ENCODE peak calls at places on chromosomes 12 and 14, in six cellular contexts. W is A549, M is HFF-Myc, R is H7, C is fibroblast of the aortic adventitia, J is GM23248. I is an unnamed sample.

GRCh38 chr12:96907681-96908163 is 665 bp downstream of the NEDD1 start:
- DNase-seq in J (peak), W (peak), C (peak), R (peak), M (no peak), I (peak)

GRCh38 chr14:103828315-103828967 is 18.9 kb downstream of the PPP1R13B start:
- DNase-seq in R (no peak), W (no peak), J (peak), M (no peak), C (peak), I (no peak)

GRCh38 chr14:60724080-60724618 is at the start of gene SIX4:
- DNase-seq in C (peak), M (peak), R (peak), J (peak), W (peak), I (peak)

GRCh38 chr12:106078358-106079025 is 60.3 kb downstream of the NUAK1 start:
- DNase-seq in C (peak), R (no peak), J (peak), W (peak), M (no peak), I (peak)

GRCh38 chr14:71206766-71207371 is 299.6 kb downstream of the PCNX1 start:
- DNase-seq in J (peak), M (peak), W (peak), R (no peak), C (peak), I (peak)

GRCh38 chr12:106584104-106585064 is 1.6 kb downstream of the RFX4 start:
- DNase-seq in J (no peak), C (no peak), R (peak), M (no peak), W (peak), I (no peak)

GRCh38 chr12:106682594-106683234 is 91.8 kb upstream of the RIC8B start:
- DNase-seq in W (peak), M (no peak), R (no peak), J (peak), C (peak), I (peak)

GRCh38 chr12:52050116-52050770 is 999 bp upstream of the NR4A1 start:
- DNase-seq in M (no peak), J (no peak), R (peak), C (peak), W (no peak), I (no peak)

GRCh38 chr14:58626441-58626840 is 11.3 kb upstream of the DACT1 start:
- DNase-seq in M (peak), C (peak), J (peak), W (no peak), R (no peak), I (no peak)

GRCh38 chr14:64796369-64796768 is 83.3 kb downstream of the SPTB start:
- DNase-seq in W (no peak), C (no peak), J (no peak), M (no peak), R (no peak), I (no peak)

GRCh38 chr12:124147030-124147429 is 147.9 kb upstream of the RFLNA start:
- DNase-seq in R (no peak), J (no peak), W (no peak), M (no peak), C (no peak), I (no peak)

GRCh38 chr14:67396381-67396965 is 15.5 kb downstream of the PLEK2 start:
- DNase-seq in W (no peak), R (no peak), C (peak), M (no peak), J (peak), I (no peak)

GRCh38 chr12:94534761-94535613 is 75.3 kb upstream of the CEP83 start:
- DNase-seq in J (no peak), R (peak), M (no peak), W (no peak), C (no peak), I (no peak)

GRCh38 chr12:32116897-32117296 is 10.2 kb downstream of the BICD1 start:
- DNase-seq in J (peak), W (no peak), C (peak), M (no peak), R (no peak), I (peak)

GRCh38 chr14:32940066-32940651 is 1.5 kb downstream of the NPAS3 start:
- DNase-seq in R (peak), W (no peak), J (peak), C (peak), M (no peak), I (no peak)

GRCh38 chr12:46357438-46358324 is 14.9 kb downstream of the SLC38A2 start:
- DNase-seq in R (no peak), J (peak), M (peak), W (peak), C (peak), I (peak)

GRCh38 chr14:92653162-92653651 is 95.2 kb downstream of the LGMN start:
- DNase-seq in M (no peak), R (no peak), J (no peak), C (no peak), W (no peak), I (no peak)

GRCh38 chr14:58533417-58533816 is 104.3 kb upstream of the DACT1 start:
- DNase-seq in C (peak), W (no peak), R (no peak), M (peak), J (peak), I (no peak)

GRCh38 chr14:72906879-72907278 is 13.0 kb upstream of the DPF3 start:
- DNase-seq in M (no peak), C (no peak), R (no peak), W (no peak), J (peak), I (no peak)

GRCh38 chr14:100304825-100305445 is 1.3 kb downstream of the SLC25A29 start:
- DNase-seq in M (no peak), C (peak), J (peak), R (peak), W (peak), I (peak)

GRCh38 chr14:54737132-54737711 is 165.4 kb downstream of the GCH1 start:
- DNase-seq in M (peak), J (peak), C (peak), R (no peak), W (no peak), I (peak)

GRCh38 chr12:54404061-54405004 is 14.7 kb downstream of the ITGA5 start:
- DNase-seq in C (peak), M (no peak), W (peak), R (peak), J (peak), I (peak)

GRCh38 chr14:90396342-90397339 is at the start of gene CALM1:
- DNase-seq in J (peak), M (peak), C (peak), R (peak), W (peak), I (peak)

GRCh38 chr14:80607430-80608200 is 333.9 kb downstream of the CEP128 start:
- DNase-seq in R (no peak), W (no peak), C (peak), M (no peak), J (no peak), I (peak)

GRCh38 chr12:113347-113746 is 46.8 kb downstream of the IQSEC3 start:
- DNase-seq in J (no peak), M (no peak), R (no peak), C (no peak), W (no peak), I (no peak)

GRCh38 chr12:51759175-51759574 is 89.3 kb downstream of the FIGNL2 start:
- DNase-seq in W (no peak), M (no peak), R (no peak), C (peak), J (peak), I (peak)

GRCh38 chr12:67287311-67287710 is 18.2 kb downstream of the CAND1 start:
- DNase-seq in M (no peak), C (no peak), R (no peak), J (no peak), W (no peak), I (no peak)

GRCh38 chr14:91405241-91405721 is 12.3 kb downstream of the CCDC88C start:
- DNase-seq in J (no peak), R (no peak), M (no peak), C (no peak), W (no peak), I (no peak)

GRCh38 chr12:129607756-129608155 is 296.1 kb downstream of the TMEM132D start:
- DNase-seq in C (no peak), W (no peak), R (no peak), J (no peak), M (no peak), I (no peak)

GRCh38 chr12:2853626-2854025 is 3.2 kb downstream of the TEX52 start:
- DNase-seq in W (peak), R (peak), M (peak), C (peak), J (peak), I (peak)

GRCh38 chr14:99522025-99522401 is 40.8 kb downstream of the CCNK start:
- DNase-seq in C (no peak), J (no peak), W (no peak), R (no peak), M (no peak), I (no peak)

GRCh38 chr12:1838223-1838993 is 18.0 kb downstream of the LRTM2 start:
- DNase-seq in M (no peak), R (peak), W (no peak), C (no peak), J (no peak), I (no peak)

GRCh38 chr12:6554990-6555691 is 701 bp downstream of the IFFO1 start:
- DNase-seq in M (no peak), C (no peak), J (peak), W (no peak), R (peak), I (no peak)

GRCh38 chr12:13595536-13596450 is 385.6 kb downstream of the GRIN2B start:
- DNase-seq in J (no peak), R (no peak), C (no peak), W (no peak), M (no peak), I (peak)

GRCh38 chr12:15691372-15691771 is 97.8 kb downstream of the EPS8 start:
- DNase-seq in R (no peak), J (no peak), M (no peak), W (no peak), C (no peak), I (no peak)

GRCh38 chr12:15688838-15689237 is 100.3 kb downstream of the EPS8 start:
- DNase-seq in M (no peak), J (no peak), R (no peak), W (no peak), C (no peak), I (no peak)

GRCh38 chr12:15688202-15688736 is 100.9 kb downstream of the EPS8 start:
- DNase-seq in J (no peak), W (peak), R (no peak), M (no peak), C (no peak), I (no peak)

GRCh38 chr12:15690320-15690719 is 98.9 kb downstream of the EPS8 start:
- DNase-seq in M (no peak), J (no peak), R (no peak), W (no peak), C (no peak), I (no peak)

GRCh38 chr12:15689751-15690191 is 99.4 kb downstream of the EPS8 start:
- DNase-seq in R (no peak), M (no peak), W (peak), J (no peak), C (no peak), I (peak)
- H3K4me3 ChIP-seq in R (no peak), M (no peak), W (peak), J (no peak), C (no peak), I (no peak)

DNA sequence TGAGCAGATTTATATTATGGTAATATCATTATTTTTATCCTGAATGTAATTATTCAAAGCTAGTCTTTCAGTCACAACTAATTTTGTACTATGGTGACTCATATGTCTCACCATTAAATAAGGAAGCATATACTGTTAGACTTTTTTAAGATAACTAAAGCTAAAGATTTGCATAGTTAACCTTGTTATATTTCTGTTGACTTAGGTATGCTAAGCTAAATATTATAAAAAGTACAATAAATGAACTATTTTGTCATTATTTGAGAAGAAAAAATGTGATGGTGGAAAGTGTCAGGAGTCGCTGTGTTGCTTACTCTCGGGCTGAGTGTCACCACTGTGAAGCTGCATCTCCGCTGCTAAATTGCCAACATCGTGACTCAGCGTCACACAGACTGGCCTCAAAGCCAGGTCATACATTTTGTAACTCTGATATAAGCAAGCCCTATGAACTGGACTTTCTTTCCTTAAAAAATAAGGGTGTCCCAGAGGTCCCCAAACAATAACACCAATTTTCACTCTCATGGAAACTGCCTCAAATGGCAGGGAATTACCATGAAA is 69.0 kb upstream of the SSTR1 start:
- DNase-seq in M (no peak), R (no peak), W (peak), J (peak), C (no peak), I (no peak)
- H3K4me3 ChIP-seq in M (no peak), R (no peak), W (no peak), J (no peak), C (no peak), I (no peak)

DNA sequence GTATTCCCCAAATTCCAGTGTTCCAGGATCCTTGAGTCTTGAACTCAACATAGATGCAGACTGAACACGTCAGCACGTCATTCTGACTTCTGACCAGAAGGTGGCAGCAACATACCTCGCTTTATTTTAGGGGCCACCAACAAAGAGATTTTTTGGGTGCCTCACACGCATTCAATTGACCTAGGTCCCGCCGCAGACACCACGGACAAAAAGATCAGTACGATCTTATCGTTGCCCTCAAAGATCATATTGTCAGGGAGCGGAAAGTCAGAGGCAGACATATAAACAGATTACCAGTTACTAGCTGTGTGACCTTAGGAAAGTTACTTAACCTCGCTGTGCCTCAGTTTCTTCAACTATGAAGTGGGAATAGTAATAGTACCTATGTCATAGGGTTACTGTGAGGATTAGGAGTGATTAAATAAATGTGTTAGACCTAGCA is 6.5 kb upstream of the PRPH start:
- DNase-seq in C (peak), W (peak), M (no peak), R (peak), J (peak), I (peak)
- H3K4me3 ChIP-seq in C (no peak), W (no peak), M (no peak), R (no peak), J (no peak), I (no peak)

DNA sequence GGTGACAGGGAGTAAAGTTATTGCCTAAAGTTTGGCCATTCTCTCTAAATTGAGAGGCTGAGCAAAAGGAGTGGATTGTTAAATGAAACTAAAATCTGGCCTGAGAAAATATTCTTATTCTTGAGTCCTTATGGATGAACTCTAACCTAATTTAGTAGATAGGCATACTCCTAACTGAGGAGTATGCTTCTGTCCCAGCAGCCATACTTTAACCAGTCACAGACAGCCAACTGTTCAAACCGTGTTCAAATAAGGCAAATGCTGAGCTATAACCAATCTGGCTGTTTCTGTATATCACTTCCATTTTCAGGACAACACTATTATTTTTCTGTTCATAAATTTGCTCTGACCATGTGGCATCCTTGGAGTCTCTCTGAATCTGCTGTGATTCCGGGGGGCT is 75.9 kb upstream of the RERGL start:
- DNase-seq in M (no peak), J (no peak), W (no peak), C (no peak), R (no peak), I (no peak)
- H3K4me3 ChIP-seq in M (no peak), J (peak), W (no peak), C (no peak), R (no peak), I (no peak)

GRCh38 chr12:27608890-27609289 is 84.9 kb downstream of the PPFIBP1 start:
- DNase-seq in R (no peak), C (no peak), J (no peak), W (no peak), M (no peak), I (no peak)
- H3K4me3 ChIP-seq in R (no peak), C (peak), J (peak), W (no peak), M (no peak), I (no peak)

GRCh38 chr14:94389731-94390371 is 1.4 kb upstream of the SERPINA1 start:
- DNase-seq in M (no peak), R (peak), W (no peak), J (no peak), C (no peak), I (no peak)
- H3K4me3 ChIP-seq in M (no peak), R (no peak), W (no peak), J (no peak), C (no peak), I (no peak)

GRCh38 chr14:51501746-51502145 is 150.0 kb upstream of the FRMD6 start:
- DNase-seq in C (no peak), R (no peak), J (no peak), M (no peak), W (no peak), I (no peak)

GRCh38 chr14:51495319-51495718 is 156.4 kb upstream of the FRMD6 start:
- DNase-seq in R (no peak), C (no peak), M (no peak), W (no peak), J (peak), I (peak)

GRCh38 chr14:51500776-51501175 is 150.9 kb upstream of the FRMD6 start:
- DNase-seq in C (no peak), J (no peak), W (no peak), M (no peak), R (no peak), I (no peak)

GRCh38 chr14:51498411-51499227 is 153.1 kb upstream of the FRMD6 start:
- DNase-seq in J (peak), R (no peak), M (no peak), C (peak), W (no peak), I (peak)
- H3K4me3 ChIP-seq in J (no peak), R (no peak), M (no peak), C (no peak), W (no peak), I (no peak)

DNA sequence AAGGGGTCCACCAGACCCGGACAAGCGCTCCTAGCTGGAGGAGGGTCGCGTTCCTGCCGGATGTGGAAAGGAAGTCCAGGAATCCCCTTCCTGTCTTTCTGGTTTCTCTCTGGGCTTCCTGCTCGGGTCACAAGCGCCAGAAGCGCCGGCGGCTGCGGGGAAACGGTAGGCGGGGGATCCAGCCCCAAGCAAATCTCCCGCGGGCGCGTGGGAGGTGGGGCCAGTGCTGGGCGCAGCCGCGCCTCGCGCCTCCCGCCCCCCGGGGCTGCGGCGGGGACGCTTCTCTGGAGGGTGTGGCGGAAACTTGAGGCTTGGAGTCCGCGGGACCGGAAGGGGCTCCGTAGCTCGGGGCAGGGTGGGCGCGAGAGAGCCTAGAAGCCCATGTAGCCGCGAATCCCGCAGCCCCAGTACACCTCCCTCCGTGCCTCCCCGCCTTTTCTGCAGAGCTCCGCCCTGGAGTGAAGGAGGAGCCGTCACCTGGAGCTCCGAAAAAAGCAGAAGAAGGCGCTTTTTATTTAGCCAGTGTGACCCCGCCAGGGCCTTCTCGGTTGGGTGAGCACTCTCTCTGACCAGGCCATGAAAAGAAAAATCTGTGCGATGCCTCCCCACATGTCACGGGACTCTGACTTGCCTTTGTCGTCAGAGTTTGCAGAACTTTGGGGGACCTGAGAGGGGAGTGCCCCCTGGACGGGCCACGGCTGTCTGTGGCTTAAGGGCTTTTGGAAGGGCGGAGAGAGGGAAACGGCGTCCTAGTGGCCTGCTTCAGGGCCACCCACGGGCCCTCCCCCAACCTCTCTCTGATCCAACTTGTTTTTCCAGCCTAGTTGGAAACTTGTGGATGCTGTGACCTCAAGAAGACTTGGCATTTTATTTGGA is 21.4 kb upstream of the CLEC2D start:
- DNase-seq in J (peak), M (no peak), C (peak), W (peak), R (peak), I (peak)
- H3K4me3 ChIP-seq in J (peak), M (peak), C (peak), W (peak), R (peak), I (peak)